ENCODE peak calls at places on chromosomes 11 and 22, in six cellular contexts. B, F, U, J, C and S are unnamed samples.

GRCh38 chr22:50129121-50129734 is 39.4 kb downstream of the MOV10L1 start:
- DNase-seq in B (no peak), F (no peak), U (no peak), J (no peak), C (no peak), S (no peak)

GRCh38 chr11:2745511-2745910 is 45.7 kb upstream of the KCNQ1OT1 start:
- DNase-seq in B (no peak), F (no peak), U (no peak), J (no peak), C (no peak), S (no peak)

GRCh38 chr11:46529086-46529905 is 64.5 kb downstream of the AMBRA1 start:
- DNase-seq in B (peak; percentile 29), F (peak; percentile 51), U (peak; percentile 58), J (peak; percentile 51), C (peak; percentile 95), S (peak; percentile 84)

GRCh38 chr11:107733518-107733917 is 21.7 kb upstream of the SLN start:
- DNase-seq in B (no peak), F (no peak), U (peak; percentile 39), J (no peak), C (no peak), S (no peak)

GRCh38 chr11:8728566-8728965 is 46.0 kb downstream of the RPL27A start:
- DNase-seq in B (no peak), F (no peak), U (no peak), J (no peak), C (no peak), S (no peak)

GRCh38 chr22:24982301-24983056 is 30.0 kb downstream of the KIAA1671 start:
- DNase-seq in B (no peak), F (no peak), U (no peak), J (no peak), C (no peak), S (no peak)

GRCh38 chr22:20130739-20131592 is 638 bp upstream of the ZDHHC8 start:
- DNase-seq in B (peak; percentile 66), F (peak; percentile 68), U (peak; percentile 69), J (peak; percentile 71), C (peak; percentile 89), S (peak; percentile 71)

GRCh38 chr22:30523646-30524489 is 18.4 kb upstream of the SEC14L4 start:
- DNase-seq in B (no peak), F (no peak), U (no peak), J (no peak), C (no peak), S (no peak)

GRCh38 chr11:61149624-61150615 is 11.3 kb downstream of the VPS37C start:
- DNase-seq in B (no peak), F (no peak), U (no peak), J (no peak), C (peak; percentile 49), S (no peak)

GRCh38 chr11:125975634-125976033 is 29.8 kb downstream of the VSIG10L2 start:
- DNase-seq in B (no peak), F (no peak), U (no peak), J (no peak), C (no peak), S (no peak)

GRCh38 chr22:38266120-38266519 is 6.7 kb downstream of the TMEM184B start:
- DNase-seq in B (no peak), F (peak; percentile 16), U (no peak), J (no peak), C (no peak), S (no peak)

GRCh38 chr11:125253795-125254525 is 89.4 kb downstream of the PKNOX2 start:
- DNase-seq in B (no peak), F (no peak), U (no peak), J (no peak), C (no peak), S (no peak)

GRCh38 chr11:64355078-64355940 is 3.7 kb upstream of the RPS6KA4 start:
- DNase-seq in B (no peak), F (peak; percentile 91), U (no peak), J (no peak), C (peak; percentile 93), S (no peak)

GRCh38 chr11:46489668-46490560 is 98.3 kb upstream of the CHRM4 start:
- DNase-seq in B (no peak), F (peak; percentile 80), U (peak; percentile 48), J (no peak), C (peak; percentile 68), S (peak; percentile 12)

GRCh38 chr22:46031561-46031960 is 54.6 kb upstream of the WNT7B start:
- DNase-seq in B (no peak), F (no peak), U (no peak), J (no peak), C (no peak), S (no peak)

GRCh38 chr11:121615506-121615905 is 162.7 kb upstream of the SORL1-AS1 start:
- DNase-seq in B (no peak), F (no peak), U (no peak), J (no peak), C (no peak), S (no peak)

GRCh38 chr11:61699737-61700160 is 19.6 kb downstream of the DAGLA start:
- DNase-seq in B (no peak), F (no peak), U (no peak), J (no peak), C (no peak), S (no peak)

GRCh38 chr11:109306322-109306721 is 115.7 kb upstream of the C11orf87 start:
- DNase-seq in B (no peak), F (no peak), U (no peak), J (no peak), C (no peak), S (no peak)

GRCh38 chr11:84800755-84801346 is 826.3 kb downstream of the DLG2 start:
- DNase-seq in B (no peak), F (no peak), U (no peak), J (no peak), C (peak; percentile 9), S (no peak)

GRCh38 chr22:45879552-45879949 is 97.4 kb downstream of the WNT7B start:
- DNase-seq in B (no peak), F (no peak), U (no peak), J (no peak), C (no peak), S (no peak)

GRCh38 chr22:29621761-29622526 is 18.5 kb downstream of the NF2 start:
- DNase-seq in B (no peak), F (no peak), U (no peak), J (no peak), C (no peak), S (no peak)

GRCh38 chr22:27726344-27726725 is 75.2 kb downstream of the MN1 start:
- DNase-seq in B (no peak), F (no peak), U (no peak), J (no peak), C (no peak), S (no peak)

GRCh38 chr22:25829237-25829636 is 87.2 kb downstream of the MYO18B start:
- DNase-seq in B (no peak), F (no peak), U (no peak), J (no peak), C (no peak), S (no peak)

GRCh38 chr22:35539910-35540599 is 576 bp upstream of the RASD2 start:
- DNase-seq in B (peak; percentile 41), F (peak; percentile 16), U (peak; percentile 67), J (peak; percentile 54), C (peak; percentile 92), S (peak; percentile 66)

GRCh38 chr11:34744511-34744910 is 123.6 kb downstream of the EHF start:
- DNase-seq in B (no peak), F (no peak), U (no peak), J (no peak), C (no peak), S (no peak)